ENCODE peak calls at places on chromosomes 5 and 9, in five cellular contexts. A is stimulated activated CD8-positive, alpha-beta memory T cell treated with anti-CD3 and anti-CD28 coated beads, Interleukin-4, amount 100 ng/mL, for 4 hours; L is activated CD8-positive, alpha-beta memory T cell treated with anti-CD3 and anti-CD28 coated beads, Interleukin-2, amount 10 ng/mL, durations not matched to agents 7 days and 5 days; B is ecto neural progenitor cell; T is NCI-H774. P is an unnamed sample.

GRCh38 chr5:2168601-2169416 is 286.1 kb upstream of the IRX4 start:
- DNase-seq in B (no peak), L (no peak), T (no peak), A (no peak), P (no peak)

GRCh38 chr9:88801214-88801796 is 190.0 kb upstream of the S1PR3 start:
- DNase-seq in L (no peak), T (no peak), B (peak; percentile 15), A (no peak), P (no peak)

GRCh38 chr5:12023614-12024241 is 119.5 kb upstream of the CTNND2 start:
- DNase-seq in A (no peak), B (no peak), L (no peak), T (peak; percentile 30), P (peak; percentile 38)

GRCh38 chr5:85049020-85049419 is 664.3 kb upstream of the EDIL3 start:
- DNase-seq in B (peak; percentile 51), T (peak; percentile 13), A (no peak), L (no peak), P (peak; percentile 0)

GRCh38 chr5:79080804-79081203 is 11.2 kb downstream of the BHMT2 start:
- DNase-seq in B (no peak), A (no peak), L (no peak), T (no peak), P (no peak)

GRCh38 chr5:159133041-159133741 is 33.5 kb upstream of the EBF1 start:
- DNase-seq in T (peak; percentile 22), B (no peak), A (no peak), L (no peak), P (no peak)

GRCh38 chr9:135299651-135300345 is 179.8 kb upstream of the PPP1R26 start:
- DNase-seq in T (no peak), B (no peak), A (no peak), L (peak; percentile 15), P (no peak)

GRCh38 chr9:37428345-37428744 is 5.8 kb downstream of the GRHPR start:
- DNase-seq in T (no peak), A (no peak), L (no peak), B (no peak), P (no peak)

GRCh38 chr5:89211836-89212235 is 328.9 kb upstream of the MEF2C start:
- DNase-seq in L (no peak), T (no peak), B (no peak), A (no peak), P (no peak)

GRCh38 chr5:134112726-134113571 is 1.5 kb upstream of the TCF7 start:
- DNase-seq in T (no peak), A (no peak), L (no peak), B (no peak), P (no peak)

GRCh38 chr5:2207416-2207950 is 324.8 kb upstream of the IRX4 start:
- DNase-seq in T (no peak), B (peak; percentile 45), L (peak; percentile 30), A (no peak), P (no peak)

GRCh38 chr5:76703707-76704106 is 12.2 kb upstream of the F2R start:
- DNase-seq in T (no peak), B (no peak), A (no peak), L (no peak), P (no peak)

GRCh38 chr5:112762113-112762810 is 24.6 kb downstream of the APC start:
- DNase-seq in B (no peak), A (no peak), T (no peak), L (no peak), P (no peak)

GRCh38 chr9:76602191-76602590 is 143.2 kb downstream of the GCNT1 start:
- DNase-seq in L (no peak), B (no peak), T (no peak), A (no peak), P (no peak)

GRCh38 chr5:74372502-74373445 is 267.8 kb downstream of the ENC1 start:
- DNase-seq in B (peak; percentile 11), T (no peak), A (no peak), L (no peak), P (no peak)

GRCh38 chr9:75866273-75866871 is 24.1 kb upstream of the PCSK5 start:
- DNase-seq in A (no peak), L (peak; percentile 42), B (no peak), T (peak; percentile 24), P (peak; percentile 28)

GRCh38 chr5:140828402-140828737 is 610 bp downstream of the PCDHA6 start:
- DNase-seq in L (no peak), A (no peak), T (no peak), B (no peak), P (no peak)

GRCh38 chr9:107739601-107740082 is 250.1 kb upstream of the KLF4 start:
- DNase-seq in L (no peak), T (no peak), B (no peak), A (no peak), P (no peak)

GRCh38 chr5:109006129-109006528 is 258.4 kb downstream of the FER start:
- DNase-seq in A (no peak), T (no peak), L (no peak), B (no peak), P (no peak)

GRCh38 chr5:112381521-112381920 is 37.6 kb downstream of the EPB41L4A start:
- DNase-seq in T (no peak), A (no peak), L (no peak), B (no peak), P (no peak)

GRCh38 chr5:32712463-32713395 is 1.6 kb downstream of the NPR3 start:
- DNase-seq in B (peak; percentile 52), T (no peak), L (no peak), A (no peak), P (no peak)

GRCh38 chr5:31047007-31047406 is 146.5 kb upstream of the CDH6 start:
- DNase-seq in L (no peak), T (no peak), A (no peak), B (no peak), P (no peak)

GRCh38 chr5:77449981-77450380 is 42.1 kb downstream of the WDR41 start:
- DNase-seq in T (no peak), B (no peak), L (no peak), A (no peak), P (no peak)

GRCh38 chr5:155727512-155728145 is 599.3 kb upstream of the SGCD start:
- DNase-seq in L (no peak), A (no peak), B (peak; percentile 48), T (no peak), P (no peak)

GRCh38 chr5:173201636-173202265 is 33.3 kb downstream of the NKX2-5 start:
- DNase-seq in T (no peak), L (no peak), B (no peak), A (no peak), P (no peak)

GRCh38 chr9:116998305-116998704 is 311.2 kb downstream of the TRIM32 start:
- DNase-seq in T (no peak), A (no peak), L (no peak), B (no peak), P (no peak)

GRCh38 chr5:180629703-180630382 is 19.6 kb downstream of the FLT4 start:
- DNase-seq in T (no peak), A (no peak), L (no peak), B (no peak), P (no peak)

GRCh38 chr5:39772307-39772706 is 347.5 kb upstream of the DAB2 start:
- DNase-seq in T (no peak), L (no peak), B (no peak), A (no peak), P (no peak)

GRCh38 chr5:79962580-79963222 is 28.4 kb downstream of the MTX3 start:
- DNase-seq in T (no peak), A (no peak), L (peak; percentile 79), B (peak; percentile 63), P (no peak)

GRCh38 chr5:168654225-168654624 is 75.1 kb upstream of the PANK3 start:
- DNase-seq in L (no peak), B (peak; percentile 71), A (no peak), T (no peak), P (no peak)

GRCh38 chr5:84204772-84205171 is 179.9 kb downstream of the EDIL3 start:
- DNase-seq in A (no peak), T (no peak), B (no peak), L (no peak), P (no peak)

GRCh38 chr9:111484564-111484878 is 338 bp upstream of the ECPAS start:
- DNase-seq in A (no peak), B (no peak), L (no peak), T (no peak), P (no peak)

GRCh38 chr9:90433398-90433890 is 209.2 kb downstream of the DIRAS2 start:
- DNase-seq in A (no peak), L (no peak), T (no peak), B (peak; percentile 85), P (no peak)

GRCh38 chr9:16092627-16093091 is 539.8 kb downstream of the CCDC171 start:
- DNase-seq in T (no peak), B (peak; percentile 19), A (no peak), L (no peak), P (no peak)

P was measured in NCI-H1105.